ENCODE peak calls at places on chromosomes 3 and 15, in six cellular contexts. L is iPS-NIHi11, K is GM12891, Q is posterior vena cava, I is T-helper 2 cell, V is DMS153. E is an unnamed sample.

GRCh38 chr15:89018235-89018634 is 70.0 kb upstream of the ABHD2 start:
- DNase-seq in L (no peak), K (no peak), Q (peak), I (no peak), V (no peak), E (no peak)

GRCh38 chr3:71816757-71817156 is 31.8 kb upstream of the PROK2 start:
- DNase-seq in L (no peak), K (no peak), Q (no peak), I (no peak), V (no peak), E (no peak)

GRCh38 chr3:15300318-15301078 is 31.9 kb downstream of the SH3BP5 start:
- DNase-seq in L (no peak), K (no peak), Q (peak), I (no peak), V (no peak), E (no peak)

GRCh38 chr3:171813897-171814460 is 3.7 kb upstream of the PLD1 start:
- DNase-seq in L (no peak), K (no peak), Q (no peak), I (no peak), V (no peak), E (no peak)

GRCh38 chr3:102083971-102084370 is 234.7 kb downstream of the NFKBIZ start:
- DNase-seq in L (no peak), K (no peak), Q (no peak), I (no peak), V (no peak), E (no peak)

GRCh38 chr3:52973806-52974205 is 72.1 kb downstream of the SFMBT1 start:
- DNase-seq in L (no peak), K (no peak), Q (no peak), I (no peak), V (no peak), E (no peak)

GRCh38 chr3:176693416-176693815 is 503.9 kb downstream of the TBL1XR1 start:
- DNase-seq in L (no peak), K (no peak), Q (no peak), I (no peak), V (no peak), E (no peak)

GRCh38 chr3:97228966-97229365 is 414.6 kb downstream of the EPHA6 start:
- DNase-seq in L (no peak), K (no peak), Q (no peak), I (no peak), V (no peak), E (no peak)

GRCh38 chr3:56813656-56813965 is 11.9 kb upstream of the ARHGEF3 start:
- DNase-seq in L (no peak), K (no peak), Q (no peak), I (no peak), V (no peak), E (no peak)

GRCh38 chr15:79824321-79824720 is 72.5 kb downstream of the MTHFS start:
- DNase-seq in L (no peak), K (no peak), Q (no peak), I (no peak), V (no peak), E (no peak)

GRCh38 chr3:42807929-42808328 is 1.3 kb upstream of the ACKR2 start:
- DNase-seq in L (no peak), K (no peak), Q (no peak), I (no peak), V (no peak), E (no peak)

GRCh38 chr15:64519897-64520296 is 59.5 kb downstream of the ZNF609 start:
- DNase-seq in L (no peak), K (no peak), Q (no peak), I (no peak), V (no peak), E (no peak)

GRCh38 chr15:55074431-55074830 is 122.3 kb downstream of the RSL24D1 start:
- DNase-seq in L (no peak), K (no peak), Q (no peak), I (no peak), V (no peak), E (no peak)

GRCh38 chr3:58237940-58238681 is 519 bp downstream of the ABHD6 start:
- DNase-seq in L (peak), K (no peak), Q (peak), I (peak), V (no peak), E (peak)

GRCh38 chr15:96165775-96166174 is 164.7 kb upstream of the NR2F2 start:
- DNase-seq in L (no peak), K (no peak), Q (no peak), I (no peak), V (no peak), E (no peak)

GRCh38 chr3:150762662-150763121 is 277 bp downstream of the SIAH2 start:
- DNase-seq in L (no peak), K (no peak), Q (no peak), I (no peak), V (no peak), E (no peak)

GRCh38 chr3:45552031-45552772 is 42.3 kb upstream of the LIMD1 start:
- DNase-seq in L (no peak), K (no peak), Q (no peak), I (no peak), V (no peak), E (no peak)

GRCh38 chr3:152870027-152870426 is 35.1 kb downstream of the P2RY1 start:
- DNase-seq in L (no peak), K (no peak), Q (no peak), I (no peak), V (no peak), E (no peak)

GRCh38 chr15:60740787-60741354 is 261.9 kb upstream of the ICE2 start:
- DNase-seq in L (no peak), K (no peak), Q (no peak), I (no peak), V (no peak), E (no peak)

GRCh38 chr3:170470063-170471006 is 51.7 kb downstream of the CLDN11 start:
- DNase-seq in L (no peak), K (no peak), Q (no peak), I (no peak), V (peak), E (no peak)

GRCh38 chr15:90478981-90479481 is 50.7 kb upstream of the CRTC3 start:
- DNase-seq in L (no peak), K (no peak), Q (no peak), I (no peak), V (no peak), E (no peak)

GRCh38 chr3:56187051-56187450 is 281.2 kb downstream of the ERC2 start:
- DNase-seq in L (no peak), K (no peak), Q (no peak), I (no peak), V (no peak), E (no peak)

GRCh38 chr15:36271048-36271447 is 308.4 kb upstream of the CDIN1 start:
- DNase-seq in L (peak), K (no peak), Q (no peak), I (no peak), V (no peak), E (no peak)

GRCh38 chr15:83483612-83484011 is 36.5 kb downstream of the SH3GL3 start:
- DNase-seq in L (no peak), K (no peak), Q (no peak), I (no peak), V (no peak), E (no peak)

GRCh38 chr15:48897144-48897814 is 19.3 kb downstream of the EID1 start:
- DNase-seq in L (no peak), K (no peak), Q (no peak), I (no peak), V (no peak), E (no peak)

GRCh38 chr3:45414823-45415222 is 26.4 kb downstream of the LARS2 start:
- DNase-seq in L (no peak), K (peak), Q (no peak), I (no peak), V (no peak), E (no peak)

GRCh38 chr3:108862865-108863798 is 40.5 kb downstream of the TRAT1 start:
- DNase-seq in L (no peak), K (no peak), Q (no peak), I (no peak), V (no peak), E (no peak)

GRCh38 chr3:188720636-188721035 is 451.1 kb upstream of the TPRG1 start:
- DNase-seq in L (no peak), K (no peak), Q (no peak), I (no peak), V (no peak), E (no peak)

GRCh38 chr3:175404026-175404425 is 544.9 kb downstream of the NAALADL2 start:
- DNase-seq in L (no peak), K (no peak), Q (no peak), I (no peak), V (no peak), E (no peak)

GRCh38 chr3:84547971-84548970 is 410.5 kb upstream of the CADM2 start:
- DNase-seq in L (peak), K (peak), Q (no peak), I (no peak), V (no peak), E (no peak)

GRCh38 chr3:151037746-151038145 is 47.7 kb upstream of the MED12L start:
- DNase-seq in L (peak), K (no peak), Q (peak), I (no peak), V (peak), E (no peak)

GRCh38 chr3:172680684-172681083 is 30.2 kb downstream of the NCEH1 start:
- DNase-seq in L (no peak), K (no peak), Q (no peak), I (no peak), V (no peak), E (no peak)